ENCODE peak calls at places on chromosomes 1 and 21, in four cellular contexts. U, Z, Y and M are unnamed samples.

GRCh38 chr1:145994391-145995120 is 1.8 kb downstream of the TXNIP start:
- DNase-seq in U (peak), Z (peak), Y (no peak), M (no peak)

GRCh38 chr1:201466492-201466891 is 2.5 kb downstream of the PHLDA3 start:
- DNase-seq in U (no peak), Z (no peak), Y (no peak), M (no peak)

GRCh38 chr21:43708745-43709381 is 10.1 kb upstream of the PDXK start:
- DNase-seq in U (no peak), Z (no peak), Y (no peak), M (no peak)

GRCh38 chr1:218347316-218347712 is 2.2 kb downstream of the TGFB2 start:
- DNase-seq in U (no peak), Z (no peak), Y (no peak), M (no peak)

GRCh38 chr1:151547900-151548230 is 7.8 kb downstream of the TUFT1 start:
- DNase-seq in U (no peak), Z (no peak), Y (no peak), M (no peak)

GRCh38 chr1:47725000-47725731 is 272.0 kb downstream of the TRABD2B start:
- DNase-seq in U (peak), Z (no peak), Y (no peak), M (no peak)

GRCh38 chr1:182120411-182121258 is 59.1 kb upstream of the ZNF648 start:
- DNase-seq in U (peak), Z (no peak), Y (no peak), M (no peak)

GRCh38 chr1:6582370-6582769 is 2.6 kb downstream of the ZBTB48 start:
- DNase-seq in U (peak), Z (no peak), Y (no peak), M (no peak)

GRCh38 chr1:18575620-18576019 is 55.0 kb upstream of the PAX7 start:
- DNase-seq in U (no peak), Z (peak), Y (no peak), M (peak)